ENCODE peak calls at places on chromosomes 7 and 10, in seven cellular contexts. One of them, this sample, is unnamed.

GRCh38 chr7:75793676-75794075 is 19.9 kb downstream of the CCL24 start:
- DNase-seq in ovary: no peak
- DNase-seq in brain microvascular endothelial cell: no peak
- DNase-seq in lower lobe of right lung: no peak
- DNase-seq in MM.1S: no peak
- DNase-seq in esophagus squamous epithelium: no peak
- DNase-seq in upper lobe of right lung: no peak
- DNase-seq in this sample: no peak

GRCh38 chr7:95843286-95843685 is 70.9 kb downstream of the DYNC1I1 start:
- DNase-seq in ovary: no peak
- DNase-seq in lower lobe of right lung: no peak
- DNase-seq in brain microvascular endothelial cell: no peak
- DNase-seq in MM.1S: no peak
- DNase-seq in upper lobe of right lung: no peak
- DNase-seq in esophagus squamous epithelium: no peak
- DNase-seq in this sample: no peak

GRCh38 chr7:155188357-155188756 is 109.3 kb upstream of the INSIG1 start:
- DNase-seq in ovary: no peak
- DNase-seq in brain microvascular endothelial cell: no peak
- DNase-seq in MM.1S: no peak
- DNase-seq in lower lobe of right lung: no peak
- DNase-seq in esophagus squamous epithelium: no peak
- DNase-seq in upper lobe of right lung: no peak
- DNase-seq in this sample: no peak

GRCh38 chr10:126013489-126014281 is 117.3 kb downstream of the FANK1 start:
- DNase-seq in esophagus squamous epithelium: no peak
- DNase-seq in upper lobe of right lung: no peak
- DNase-seq in lower lobe of right lung: no peak
- DNase-seq in brain microvascular endothelial cell: peak; percentile 91
- DNase-seq in MM.1S: no peak
- DNase-seq in ovary: no peak
- DNase-seq in this sample: peak; percentile 39

GRCh38 chr10:69434169-69434568 is 17.1 kb upstream of the TSPAN15 start:
- DNase-seq in MM.1S: no peak
- DNase-seq in upper lobe of right lung: no peak
- DNase-seq in lower lobe of right lung: no peak
- DNase-seq in brain microvascular endothelial cell: no peak
- DNase-seq in esophagus squamous epithelium: no peak
- DNase-seq in ovary: no peak
- DNase-seq in this sample: no peak

GRCh38 chr10:87551324-87551723 is 46.6 kb downstream of the MINPP1 start:
- DNase-seq in brain microvascular endothelial cell: no peak
- DNase-seq in MM.1S: no peak
- DNase-seq in ovary: no peak
- DNase-seq in lower lobe of right lung: no peak
- DNase-seq in upper lobe of right lung: no peak
- DNase-seq in esophagus squamous epithelium: no peak
- DNase-seq in this sample: no peak

GRCh38 chr7:30566596-30566995 is 28.1 kb upstream of the GARS1 start:
- DNase-seq in MM.1S: no peak
- DNase-seq in esophagus squamous epithelium: no peak
- DNase-seq in brain microvascular endothelial cell: no peak
- DNase-seq in ovary: no peak
- DNase-seq in lower lobe of right lung: no peak
- DNase-seq in upper lobe of right lung: no peak
- DNase-seq in this sample: no peak

GRCh38 chr10:29160110-29160669 is 128.7 kb upstream of the LYZL1 start:
- DNase-seq in lower lobe of right lung: no peak
- DNase-seq in upper lobe of right lung: no peak
- DNase-seq in ovary: no peak
- DNase-seq in esophagus squamous epithelium: no peak
- DNase-seq in MM.1S: no peak
- DNase-seq in brain microvascular endothelial cell: peak; percentile 86
- DNase-seq in this sample: peak; percentile 89

GRCh38 chr10:2077231-2077630 is 339.9 kb upstream of the ADARB2 start:
- DNase-seq in lower lobe of right lung: no peak
- DNase-seq in ovary: no peak
- DNase-seq in MM.1S: no peak
- DNase-seq in upper lobe of right lung: no peak
- DNase-seq in esophagus squamous epithelium: no peak
- DNase-seq in brain microvascular endothelial cell: no peak
- DNase-seq in this sample: no peak

GRCh38 chr10:128526793-128527375 is 400.7 kb upstream of the MKI67 start:
- DNase-seq in lower lobe of right lung: no peak
- DNase-seq in esophagus squamous epithelium: no peak
- DNase-seq in MM.1S: no peak
- DNase-seq in brain microvascular endothelial cell: no peak
- DNase-seq in upper lobe of right lung: no peak
- DNase-seq in ovary: no peak
- DNase-seq in this sample: no peak

GRCh38 chr10:2700626-2701305 is 366.6 kb upstream of the PFKP start:
- DNase-seq in brain microvascular endothelial cell: no peak
- DNase-seq in upper lobe of right lung: no peak
- DNase-seq in lower lobe of right lung: no peak
- DNase-seq in ovary: no peak
- DNase-seq in MM.1S: no peak
- DNase-seq in esophagus squamous epithelium: no peak
- DNase-seq in this sample: no peak

GRCh38 chr7:90592036-90592435 is 4.1 kb upstream of the CDK14 start:
- DNase-seq in ovary: no peak
- DNase-seq in upper lobe of right lung: no peak
- DNase-seq in MM.1S: no peak
- DNase-seq in lower lobe of right lung: no peak
- DNase-seq in brain microvascular endothelial cell: no peak
- DNase-seq in esophagus squamous epithelium: no peak
- DNase-seq in this sample: no peak

GRCh38 chr10:95133016-95133752 is 60.9 kb upstream of the ACSM6 start:
- DNase-seq in esophagus squamous epithelium: no peak
- DNase-seq in upper lobe of right lung: peak; percentile 69
- DNase-seq in brain microvascular endothelial cell: peak; percentile 76
- DNase-seq in lower lobe of right lung: peak; percentile 74
- DNase-seq in MM.1S: peak; percentile 86
- DNase-seq in ovary: no peak
- DNase-seq in this sample: peak; percentile 37

GRCh38 chr7:102295346-102296178 is 8.9 kb downstream of the SH2B2 start:
- DNase-seq in MM.1S: no peak
- DNase-seq in brain microvascular endothelial cell: no peak
- DNase-seq in ovary: no peak
- DNase-seq in lower lobe of right lung: no peak
- DNase-seq in upper lobe of right lung: no peak
- DNase-seq in esophagus squamous epithelium: no peak
- DNase-seq in this sample: no peak

GRCh38 chr7:29857654-29858053 is 51.3 kb downstream of the WIPF3 start:
- DNase-seq in esophagus squamous epithelium: no peak
- DNase-seq in MM.1S: no peak
- DNase-seq in upper lobe of right lung: no peak
- DNase-seq in lower lobe of right lung: no peak
- DNase-seq in brain microvascular endothelial cell: no peak
- DNase-seq in ovary: no peak
- DNase-seq in this sample: no peak

GRCh38 chr7:151642746-151643145 is 123.1 kb upstream of the RHEB start:
- DNase-seq in ovary: no peak
- DNase-seq in MM.1S: no peak
- DNase-seq in esophagus squamous epithelium: no peak
- DNase-seq in lower lobe of right lung: no peak
- DNase-seq in brain microvascular endothelial cell: no peak
- DNase-seq in upper lobe of right lung: no peak
- DNase-seq in this sample: no peak

GRCh38 chr10:29757551-29758297 is 123.0 kb upstream of the SVIL start:
- DNase-seq in lower lobe of right lung: no peak
- DNase-seq in upper lobe of right lung: no peak
- DNase-seq in ovary: no peak
- DNase-seq in esophagus squamous epithelium: no peak
- DNase-seq in MM.1S: no peak
- DNase-seq in brain microvascular endothelial cell: peak; percentile 14
- DNase-seq in this sample: peak; percentile 81

GRCh38 chr10:11165591-11166543 is 148.2 kb downstream of the CELF2 start:
- DNase-seq in esophagus squamous epithelium: no peak
- DNase-seq in ovary: peak; percentile 86
- DNase-seq in brain microvascular endothelial cell: no peak
- DNase-seq in upper lobe of right lung: peak; percentile 77
- DNase-seq in MM.1S: peak; percentile 93
- DNase-seq in lower lobe of right lung: peak; percentile 63
- DNase-seq in this sample: no peak

GRCh38 chr7:78473902-78474301 is 675.3 kb downstream of the PHTF2 start:
- DNase-seq in ovary: no peak
- DNase-seq in MM.1S: no peak
- DNase-seq in upper lobe of right lung: no peak
- DNase-seq in brain microvascular endothelial cell: no peak
- DNase-seq in lower lobe of right lung: no peak
- DNase-seq in esophagus squamous epithelium: no peak
- DNase-seq in this sample: no peak

GRCh38 chr7:150357771-150358427 is 10.7 kb upstream of the REPIN1 start:
- DNase-seq in esophagus squamous epithelium: no peak
- DNase-seq in lower lobe of right lung: no peak
- DNase-seq in MM.1S: no peak
- DNase-seq in brain microvascular endothelial cell: no peak
- DNase-seq in ovary: no peak
- DNase-seq in upper lobe of right lung: peak; percentile 50
- DNase-seq in this sample: no peak

GRCh38 chr10:70596860-70597809 is 5.4 kb downstream of the PRF1 start:
- DNase-seq in MM.1S: no peak
- DNase-seq in brain microvascular endothelial cell: no peak
- DNase-seq in esophagus squamous epithelium: no peak
- DNase-seq in upper lobe of right lung: no peak
- DNase-seq in ovary: no peak
- DNase-seq in lower lobe of right lung: no peak
- DNase-seq in this sample: no peak

DNA sequence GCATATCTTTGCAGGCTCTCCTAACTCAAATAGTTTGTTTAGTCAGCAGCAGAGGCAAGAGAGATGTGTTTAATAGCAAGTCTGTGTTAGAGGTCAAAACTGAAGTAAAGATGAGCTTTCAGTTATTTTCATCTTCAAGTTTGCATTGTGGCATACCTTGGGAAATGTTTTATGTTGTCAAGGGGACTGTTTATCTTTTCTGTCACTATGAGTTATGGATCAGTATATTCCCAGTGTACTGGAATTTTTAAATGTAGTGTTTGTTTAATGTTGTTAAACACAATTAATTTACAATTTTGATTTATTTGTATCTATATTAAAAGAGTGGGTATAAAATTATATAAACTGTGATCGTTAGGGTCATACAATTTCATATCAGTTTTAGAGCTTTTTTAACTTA is 169.7 kb upstream of the PPP1R3A start:
- DNase-seq in lower lobe of right lung: no peak
- DNase-seq in MM.1S: no peak
- DNase-seq in esophagus squamous epithelium: no peak
- DNase-seq in ovary: no peak
- DNase-seq in brain microvascular endothelial cell: no peak
- DNase-seq in upper lobe of right lung: no peak
- DNase-seq in this sample: no peak
- H3K27ac ChIP-seq in lower lobe of right lung: no peak overlapping the region
- H3K27ac ChIP-seq in MM.1S: no peak overlapping the region
- H3K27ac ChIP-seq in esophagus squamous epithelium: peak overlapping the region; percentile 96
- H3K27ac ChIP-seq in ovary: no peak overlapping the region
- H3K27ac ChIP-seq in brain microvascular endothelial cell: no peak overlapping the region
- H3K27ac ChIP-seq in upper lobe of right lung: no peak overlapping the region
- H3K27ac ChIP-seq in this sample: no peak overlapping the region

DNA sequence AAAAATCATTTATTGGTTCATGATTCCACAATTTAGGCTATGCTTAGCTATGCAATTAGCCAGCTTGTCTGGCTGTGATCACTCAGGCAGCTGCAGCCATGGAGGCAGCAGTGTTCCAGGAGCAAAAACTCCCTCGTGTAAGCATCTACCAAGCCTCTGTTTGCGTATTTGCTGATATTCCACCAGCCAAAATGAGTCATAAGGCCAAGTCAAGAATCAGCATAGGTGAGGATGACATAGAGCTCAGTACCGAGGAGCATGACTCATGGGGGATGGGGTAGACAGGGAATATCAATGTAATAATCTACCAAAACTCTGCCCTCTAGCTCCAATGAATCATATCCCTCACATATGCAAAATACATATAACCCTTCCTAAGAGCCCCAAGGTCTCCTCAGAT is 63.3 kb downstream of the IMMP2L start:
- DNase-seq in esophagus squamous epithelium: no peak
- DNase-seq in MM.1S: no peak
- DNase-seq in upper lobe of right lung: no peak
- DNase-seq in brain microvascular endothelial cell: peak; percentile 89
- DNase-seq in ovary: no peak
- DNase-seq in lower lobe of right lung: no peak
- DNase-seq in this sample: peak; percentile 95
- H3K27ac ChIP-seq in esophagus squamous epithelium: no peak overlapping the region
- H3K27ac ChIP-seq in MM.1S: no peak overlapping the region
- H3K27ac ChIP-seq in upper lobe of right lung: no peak overlapping the region
- H3K27ac ChIP-seq in brain microvascular endothelial cell: no peak overlapping the region
- H3K27ac ChIP-seq in ovary: no peak overlapping the region
- H3K27ac ChIP-seq in lower lobe of right lung: no peak overlapping the region
- H3K27ac ChIP-seq in this sample: peak overlapping the region; percentile 48

GRCh38 chr7:5420108-5420840 is 3.4 kb downstream of the TNRC18 start:
- DNase-seq in MM.1S: no peak
- DNase-seq in upper lobe of right lung: peak; percentile 75
- DNase-seq in lower lobe of right lung: peak; percentile 61
- DNase-seq in esophagus squamous epithelium: no peak
- DNase-seq in ovary: peak; percentile 67
- DNase-seq in brain microvascular endothelial cell: no peak
- DNase-seq in this sample: no peak
- H3K27ac ChIP-seq in MM.1S: no peak overlapping the region
- H3K27ac ChIP-seq in upper lobe of right lung: peak overlapping the region; percentile 97
- H3K27ac ChIP-seq in lower lobe of right lung: peak overlapping the region; percentile 99
- H3K27ac ChIP-seq in esophagus squamous epithelium: peak overlapping the region; percentile 99
- H3K27ac ChIP-seq in ovary: peak overlapping the region; percentile 99
- H3K27ac ChIP-seq in brain microvascular endothelial cell: peak overlapping the region; percentile 73
- H3K27ac ChIP-seq in this sample: peak overlapping the region; percentile 99

GRCh38 chr7:68409851-68410250 is 1188.4 kb upstream of the AUTS2 start:
- DNase-seq in ovary: no peak
- DNase-seq in upper lobe of right lung: no peak
- DNase-seq in MM.1S: no peak
- DNase-seq in lower lobe of right lung: no peak
- DNase-seq in brain microvascular endothelial cell: no peak
- DNase-seq in esophagus squamous epithelium: no peak
- DNase-seq in this sample: no peak

GRCh38 chr7:68406480-68406879 is 1191.8 kb upstream of the AUTS2 start:
- DNase-seq in MM.1S: no peak
- DNase-seq in ovary: no peak
- DNase-seq in upper lobe of right lung: no peak
- DNase-seq in lower lobe of right lung: no peak
- DNase-seq in brain microvascular endothelial cell: no peak
- DNase-seq in esophagus squamous epithelium: no peak
- DNase-seq in this sample: no peak

GRCh38 chr7:68408873-68409272 is 1189.4 kb upstream of the AUTS2 start:
- DNase-seq in ovary: no peak
- DNase-seq in lower lobe of right lung: no peak
- DNase-seq in MM.1S: no peak
- DNase-seq in brain microvascular endothelial cell: no peak
- DNase-seq in esophagus squamous epithelium: no peak
- DNase-seq in upper lobe of right lung: no peak
- DNase-seq in this sample: no peak

GRCh38 chr7:68411742-68412141 is 1186.5 kb upstream of the AUTS2 start:
- DNase-seq in brain microvascular endothelial cell: no peak
- DNase-seq in lower lobe of right lung: no peak
- DNase-seq in upper lobe of right lung: no peak
- DNase-seq in MM.1S: no peak
- DNase-seq in ovary: no peak
- DNase-seq in esophagus squamous epithelium: no peak
- DNase-seq in this sample: no peak

DNA sequence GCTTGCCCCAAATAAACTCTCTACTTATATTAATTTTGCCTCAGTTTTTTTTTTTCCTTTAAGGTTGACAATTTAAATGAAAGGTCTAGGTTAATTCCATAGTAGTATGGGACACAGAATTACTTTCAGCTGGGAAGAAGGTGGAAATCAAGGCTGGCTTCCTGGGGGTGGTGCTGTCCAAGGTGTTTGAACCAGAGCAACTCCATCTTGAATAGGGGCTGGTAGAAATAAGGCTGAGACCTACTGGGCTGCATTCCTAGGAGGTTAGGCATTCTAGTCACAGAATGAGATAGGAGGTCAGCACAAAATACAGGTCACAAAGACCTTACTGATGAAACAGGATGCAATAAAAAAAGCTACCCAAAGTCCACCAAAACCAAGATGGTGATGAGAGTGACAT is 1190.8 kb upstream of the AUTS2 start:
- DNase-seq in lower lobe of right lung: no peak
- DNase-seq in ovary: no peak
- DNase-seq in esophagus squamous epithelium: no peak
- DNase-seq in upper lobe of right lung: no peak
- DNase-seq in MM.1S: no peak
- DNase-seq in brain microvascular endothelial cell: no peak
- DNase-seq in this sample: no peak
- H3K27ac ChIP-seq in lower lobe of right lung: no peak overlapping the region
- H3K27ac ChIP-seq in ovary: no peak overlapping the region
- H3K27ac ChIP-seq in esophagus squamous epithelium: no peak overlapping the region
- H3K27ac ChIP-seq in upper lobe of right lung: no peak overlapping the region
- H3K27ac ChIP-seq in MM.1S: no peak overlapping the region
- H3K27ac ChIP-seq in brain microvascular endothelial cell: no peak overlapping the region
- H3K27ac ChIP-seq in this sample: no peak overlapping the region

This sample was measured in epithelial cell of prostate.